ENCODE peak calls at places on chromosome 20, in four cellular contexts. B, G, I and Z are unnamed samples.

GRCh38 chr20:33465536-33466302 is 22.2 kb upstream of the SNTA1 start:
- DNase-seq in B (no peak), G (no peak), I (peak), Z (no peak)

GRCh38 chr20:21514553-21515251 is 838 bp upstream of the NKX2-2 start:
- DNase-seq in B (no peak), G (no peak), I (no peak), Z (no peak)

GRCh38 chr20:1328680-1329330 is at the start of gene SDCBP2:
- DNase-seq in B (peak), G (no peak), I (no peak), Z (peak)

GRCh38 chr20:36852187-36852586 is 23.8 kb upstream of the TLDC2 start:
- DNase-seq in B (no peak), G (no peak), I (peak), Z (no peak)

GRCh38 chr20:37314099-37314498 is 24.6 kb downstream of the MANBAL start:
- DNase-seq in B (no peak), G (no peak), I (peak), Z (no peak)

GRCh38 chr20:61810709-61811565 is 254.7 kb downstream of the TAF4 start:
- DNase-seq in B (no peak), G (no peak), I (no peak), Z (no peak)

GRCh38 chr20:33832113-33832853 is 21.1 kb downstream of the CHMP4B start:
- DNase-seq in B (no peak), G (no peak), I (no peak), Z (no peak)

GRCh38 chr20:40757087-40757486 is 68.1 kb upstream of the MAFB start:
- DNase-seq in B (no peak), G (no peak), I (no peak), Z (no peak)

GRCh38 chr20:17029698-17030097 is 197.1 kb upstream of the PCSK2 start:
- DNase-seq in B (no peak), G (no peak), I (no peak), Z (no peak)

GRCh38 chr20:1173698-1174097 is 11.1 kb downstream of the TMEM74B start:
- DNase-seq in B (no peak), G (no peak), I (peak), Z (no peak)

GRCh38 chr20:38132910-38133501 is 32.1 kb downstream of the TGM2 start:
- DNase-seq in B (no peak), G (no peak), I (no peak), Z (no peak)

GRCh38 chr20:39885975-39886649 is 802.9 kb downstream of the MAFB start:
- DNase-seq in B (peak), G (no peak), I (peak), Z (peak)

GRCh38 chr20:90651-91050 is 3.2 kb downstream of the DEFB125 start:
- DNase-seq in B (no peak), G (no peak), I (no peak), Z (no peak)

GRCh38 chr20:4875578-4876067 is 125.7 kb downstream of the SLC23A2 start:
- DNase-seq in B (no peak), G (no peak), I (no peak), Z (no peak)

GRCh38 chr20:35523298-35523888 is 6.1 kb downstream of the C20orf173 start:
- DNase-seq in B (no peak), G (no peak), I (peak), Z (no peak)

GRCh38 chr20:48659888-48660287 is 167.9 kb downstream of the PREX1 start:
- DNase-seq in B (peak), G (no peak), I (no peak), Z (no peak)

GRCh38 chr20:46279104-46279503 is 29.2 kb downstream of the CDH22 start:
- DNase-seq in B (no peak), G (no peak), I (no peak), Z (no peak)

GRCh38 chr20:9068896-9069663 is at the start of gene PLCB4:
- DNase-seq in B (peak), G (no peak), I (peak), Z (peak)

GRCh38 chr20:3866464-3866863 is 19.8 kb downstream of the MAVS start:
- DNase-seq in B (no peak), G (no peak), I (no peak), Z (no peak)

GRCh38 chr20:50101281-50101680 is 11.7 kb downstream of the UBE2V1 start:
- DNase-seq in B (no peak), G (no peak), I (no peak), Z (no peak)

GRCh38 chr20:6235510-6235909 is 112.7 kb upstream of the FERMT1 start:
- DNase-seq in B (no peak), G (no peak), I (no peak), Z (no peak)

GRCh38 chr20:62822239-62822787 is 5.5 kb downstream of the COL9A3 start:
- DNase-seq in B (no peak), G (no peak), I (no peak), Z (no peak)

GRCh38 chr20:61767776-61768494 is 297.7 kb downstream of the TAF4 start:
- DNase-seq in B (no peak), G (no peak), I (no peak), Z (no peak)

GRCh38 chr20:542777-543368 is 717 bp downstream of the CSNK2A1 start:
- DNase-seq in B (peak), G (no peak), I (peak), Z (no peak)

GRCh38 chr20:6558361-6558760 is 209.1 kb upstream of the BMP2 start:
- DNase-seq in B (no peak), G (no peak), I (no peak), Z (no peak)

GRCh38 chr20:20215976-20216727 is 151.8 kb upstream of the INSM1 start:
- DNase-seq in B (no peak), G (no peak), I (no peak), Z (no peak)

GRCh38 chr20:46423882-46424482 is 17.6 kb upstream of the ELMO2 start:
- DNase-seq in B (no peak), G (no peak), I (no peak), Z (no peak)

GRCh38 chr20:5118220-5119142 is 1.3 kb downstream of the PCNA start:
- DNase-seq in B (no peak), G (no peak), I (no peak), Z (no peak)

GRCh38 chr20:47392721-47393073 is 36.2 kb upstream of the ZMYND8 start:
- DNase-seq in B (no peak), G (no peak), I (no peak), Z (no peak)

GRCh38 chr20:10784337-10785183 is 110.8 kb upstream of the JAG1 start:
- DNase-seq in B (no peak), G (no peak), I (no peak), Z (no peak)

GRCh38 chr20:14142964-14143627 is 147.8 kb downstream of the MACROD2 start:
- DNase-seq in B (no peak), G (no peak), I (no peak), Z (no peak)

GRCh38 chr20:48321271-48321670 is 506.5 kb downstream of the PREX1 start:
- DNase-seq in B (no peak), G (no peak), I (no peak), Z (no peak)

GRCh38 chr20:43691928-43692524 is 25.1 kb downstream of the MYBL2 start:
- DNase-seq in B (peak), G (no peak), I (peak), Z (no peak)

GRCh38 chr20:22070546-22070945 is 365.1 kb downstream of the PAX1 start:
- DNase-seq in B (no peak), G (no peak), I (no peak), Z (no peak)